ENCODE peak calls at places on chromosomes 2 and 18, in nine cellular contexts. D is HTR-8/SVneo, I is heart left ventricle, C is AG08395, K is NCI-H1105, S is NCI-H1417, E is GM13976, G is NCI-H774, U is PC-3. R is an unnamed sample.

GRCh38 chr2:99569393-99569792 is 79.6 kb upstream of the REV1 start:
- DNase-seq in D (no peak), I (no peak), C (no peak), K (no peak), S (peak), E (no peak), G (no peak), U (no peak), R (no peak)

GRCh38 chr2:237290249-237290648 is 123.7 kb downstream of the COL6A3 start:
- DNase-seq in D (no peak), I (peak), C (peak), K (no peak), S (peak), E (no peak), G (no peak), U (peak), R (no peak)

GRCh38 chr2:102488063-102488462 is 15.0 kb downstream of the SLC9A4 start:
- DNase-seq in D (peak), I (no peak), C (peak), K (no peak), S (no peak), E (no peak), G (no peak), U (peak), R (peak)

GRCh38 chr2:218631837-218632236 is 24.1 kb downstream of the PLCD4 start:
- DNase-seq in D (peak), I (no peak), C (no peak), K (no peak), S (no peak), E (no peak), G (no peak), U (peak), R (peak)

GRCh38 chr2:112157472-112157871 is 19.3 kb downstream of the FBLN7 start:
- DNase-seq in D (no peak), I (no peak), C (no peak), K (no peak), S (no peak), E (no peak), G (no peak), U (no peak), R (no peak)

GRCh38 chr2:79487371-79487770 is 25.5 kb upstream of the CTNNA2 start:
- DNase-seq in D (no peak), I (no peak), C (no peak), K (no peak), S (no peak), E (no peak), G (no peak), U (no peak), R (no peak)

GRCh38 chr2:183063083-183063482 is 15.5 kb upstream of the DUSP19 start:
- DNase-seq in D (no peak), I (no peak), C (peak), K (no peak), S (peak), E (peak), G (peak), U (peak), R (no peak)

GRCh38 chr2:217743980-217744761 is 258.6 kb downstream of the TNS1 start:
- DNase-seq in D (no peak), I (peak), C (no peak), K (no peak), S (no peak), E (peak), G (no peak), U (no peak), R (no peak)

GRCh38 chr2:55896633-55897032 is 26.9 kb downstream of the EFEMP1 start:
- DNase-seq in D (no peak), I (no peak), C (no peak), K (no peak), S (no peak), E (no peak), G (no peak), U (no peak), R (no peak)

GRCh38 chr18:36942264-36942663 is 113.3 kb downstream of the KIAA1328 start:
- DNase-seq in D (peak), I (no peak), C (peak), K (no peak), S (peak), E (peak), G (no peak), U (peak), R (peak)

GRCh38 chr2:68839260-68839833 is 31.9 kb downstream of the BMP10 start:
- DNase-seq in D (peak), I (no peak), C (peak), K (no peak), S (no peak), E (peak), G (no peak), U (peak), R (no peak)

GRCh38 chr18:13915973-13916372 is 637 bp upstream of the MC2R start:
- DNase-seq in D (no peak), I (peak), C (no peak), K (peak), S (no peak), E (no peak), G (no peak), U (no peak), R (no peak)

GRCh38 chr2:239603411-239604356 is 202.9 kb upstream of the HDAC4 start:
- DNase-seq in D (no peak), I (no peak), C (no peak), K (no peak), S (no peak), E (peak), G (no peak), U (no peak), R (no peak)

GRCh38 chr2:229409751-229410181 is 138.7 kb upstream of the PID1 start:
- DNase-seq in D (no peak), I (no peak), C (no peak), K (no peak), S (no peak), E (no peak), G (no peak), U (peak), R (no peak)

GRCh38 chr2:130336877-130337734 is 5.6 kb upstream of the IMP4 start:
- DNase-seq in D (peak), I (peak), C (peak), K (peak), S (peak), E (peak), G (peak), U (peak), R (peak)

GRCh38 chr2:236546561-236546961 is 23.1 kb upstream of the ACKR3 start:
- DNase-seq in D (no peak), I (no peak), C (no peak), K (no peak), S (no peak), E (no peak), G (no peak), U (no peak), R (no peak)

GRCh38 chr2:172655091-172655837 is 80.4 kb upstream of the RAPGEF4 start:
- DNase-seq in D (peak), I (no peak), C (peak), K (no peak), S (no peak), E (no peak), G (no peak), U (peak), R (peak)

GRCh38 chr18:22683196-22683676 is 249.9 kb upstream of the RBBP8 start:
- DNase-seq in D (peak), I (peak), C (peak), K (peak), S (peak), E (no peak), G (peak), U (peak), R (peak)

GRCh38 chr2:232481322-232482140 is 6.1 kb downstream of the ECEL1 start:
- DNase-seq in D (no peak), I (peak), C (no peak), K (no peak), S (no peak), E (no peak), G (no peak), U (no peak), R (no peak)

GRCh38 chr2:236717719-236718118 is 148.1 kb downstream of the ACKR3 start:
- DNase-seq in D (peak), I (no peak), C (no peak), K (no peak), S (no peak), E (no peak), G (no peak), U (peak), R (no peak)

GRCh38 chr2:171788316-171788993 is 101.2 kb downstream of the DYNC1I2 start:
- DNase-seq in D (no peak), I (no peak), C (no peak), K (no peak), S (no peak), E (no peak), G (no peak), U (no peak), R (no peak)

GRCh38 chr2:36635194-36635593 is 37.2 kb upstream of the FEZ2 start:
- DNase-seq in D (no peak), I (no peak), C (peak), K (no peak), S (no peak), E (no peak), G (no peak), U (no peak), R (no peak)

GRCh38 chr2:233938676-233939370 is 21.6 kb downstream of the TRPM8 start:
- DNase-seq in D (no peak), I (no peak), C (no peak), K (no peak), S (no peak), E (no peak), G (no peak), U (no peak), R (no peak)

GRCh38 chr2:110818767-110819481 is 86.6 kb downstream of the ACOXL start:
- DNase-seq in D (no peak), I (no peak), C (no peak), K (no peak), S (no peak), E (no peak), G (no peak), U (peak), R (no peak)

GRCh38 chr18:54957295-54957694 is 2.0 kb downstream of the CCDC68 start:
- DNase-seq in D (no peak), I (no peak), C (no peak), K (no peak), S (no peak), E (no peak), G (no peak), U (no peak), R (no peak)

GRCh38 chr18:48186084-48186798 is 222.9 kb downstream of the ZBTB7C start:
- DNase-seq in D (no peak), I (peak), C (no peak), K (peak), S (peak), E (no peak), G (no peak), U (no peak), R (no peak)

GRCh38 chr2:98547092-98547798 is 61.1 kb downstream of the COA5 start:
- DNase-seq in D (no peak), I (no peak), C (no peak), K (no peak), S (no peak), E (no peak), G (no peak), U (no peak), R (no peak)

R was measured in RCC 7860.